ENCODE peak calls at places on chromosomes 16 and 17, in four cellular contexts. One of them, this sample, is unnamed.

GRCh38 chr16:89701425-89702406 is at the start of gene SPATA2L:
- DNase-seq in K562: peak; percentile 96
- DNase-seq in WTC11: peak; percentile 99
- DNase-seq in HepG2: peak; percentile 96
- DNase-seq in this sample: peak; percentile 95

GRCh38 chr16:19284207-19284606 is 1.3 kb upstream of the CLEC19A start:
- DNase-seq in K562: no peak
- DNase-seq in WTC11: no peak
- DNase-seq in HepG2: no peak
- DNase-seq in this sample: peak; percentile 58

GRCh38 chr16:88533381-88533831 is 36.8 kb upstream of the ZC3H18 start:
- DNase-seq in K562: no peak
- DNase-seq in WTC11: peak; percentile 41
- DNase-seq in HepG2: no peak
- DNase-seq in this sample: no peak

GRCh38 chr16:54928016-54928356 is 2.7 kb upstream of the IRX5 start:
- DNase-seq in K562: no peak
- DNase-seq in WTC11: no peak
- DNase-seq in HepG2: no peak
- DNase-seq in this sample: no peak

GRCh38 chr17:80908776-80909175 is 82.9 kb upstream of the CHMP6 start:
- DNase-seq in K562: no peak
- DNase-seq in WTC11: no peak
- DNase-seq in HepG2: no peak
- DNase-seq in this sample: no peak

GRCh38 chr16:12187939-12188673 is 211.6 kb downstream of the SNX29 start:
- DNase-seq in K562: no peak
- DNase-seq in WTC11: no peak
- DNase-seq in HepG2: peak; percentile 59
- DNase-seq in this sample: peak; percentile 13

GRCh38 chr16:26019885-26020284 is 328.1 kb downstream of the HS3ST4 start:
- DNase-seq in K562: no peak
- DNase-seq in WTC11: no peak
- DNase-seq in HepG2: no peak
- DNase-seq in this sample: no peak

GRCh38 chr16:89300976-89301360 is 83.5 kb downstream of the ZNF778 start:
- DNase-seq in K562: no peak
- DNase-seq in WTC11: no peak
- DNase-seq in HepG2: no peak
- DNase-seq in this sample: no peak

GRCh38 chr16:2250652-2251280 is 621 bp downstream of the ECI1 start:
- DNase-seq in K562: no peak
- DNase-seq in WTC11: no peak
- DNase-seq in HepG2: no peak
- DNase-seq in this sample: no peak

GRCh38 chr17:68053237-68054030 is 17.9 kb downstream of the KPNA2 start:
- DNase-seq in K562: no peak
- DNase-seq in WTC11: no peak
- DNase-seq in HepG2: no peak
- DNase-seq in this sample: no peak

GRCh38 chr17:77163001-77163400 is 22.2 kb downstream of the SEC14L1 start:
- DNase-seq in K562: no peak
- DNase-seq in WTC11: no peak
- DNase-seq in HepG2: no peak
- DNase-seq in this sample: no peak

GRCh38 chr17:77161953-77162352 is 21.2 kb downstream of the SEC14L1 start:
- DNase-seq in K562: no peak
- DNase-seq in WTC11: no peak
- DNase-seq in HepG2: no peak
- DNase-seq in this sample: no peak

GRCh38 chr17:77164483-77165030 is 23.8 kb downstream of the SEC14L1 start:
- DNase-seq in K562: no peak
- DNase-seq in WTC11: no peak
- DNase-seq in HepG2: peak; percentile 43
- DNase-seq in this sample: no peak

GRCh38 chr17:77165577-77165976 is 24.8 kb downstream of the SEC14L1 start:
- DNase-seq in K562: no peak
- DNase-seq in WTC11: no peak
- DNase-seq in HepG2: no peak
- DNase-seq in this sample: no peak

GRCh38 chr17:77163521-77164280 is 22.9 kb downstream of the SEC14L1 start:
- DNase-seq in K562: no peak
- DNase-seq in WTC11: no peak
- DNase-seq in HepG2: no peak
- DNase-seq in this sample: no peak
- TF ChIP-seq NR3C1 in K562: no peak
- TF ChIP-seq NR3C1 in WTC11: no peak
- TF ChIP-seq NR3C1 in HepG2: no peak
- TF ChIP-seq NR3C1 in this sample: no peak

DNA sequence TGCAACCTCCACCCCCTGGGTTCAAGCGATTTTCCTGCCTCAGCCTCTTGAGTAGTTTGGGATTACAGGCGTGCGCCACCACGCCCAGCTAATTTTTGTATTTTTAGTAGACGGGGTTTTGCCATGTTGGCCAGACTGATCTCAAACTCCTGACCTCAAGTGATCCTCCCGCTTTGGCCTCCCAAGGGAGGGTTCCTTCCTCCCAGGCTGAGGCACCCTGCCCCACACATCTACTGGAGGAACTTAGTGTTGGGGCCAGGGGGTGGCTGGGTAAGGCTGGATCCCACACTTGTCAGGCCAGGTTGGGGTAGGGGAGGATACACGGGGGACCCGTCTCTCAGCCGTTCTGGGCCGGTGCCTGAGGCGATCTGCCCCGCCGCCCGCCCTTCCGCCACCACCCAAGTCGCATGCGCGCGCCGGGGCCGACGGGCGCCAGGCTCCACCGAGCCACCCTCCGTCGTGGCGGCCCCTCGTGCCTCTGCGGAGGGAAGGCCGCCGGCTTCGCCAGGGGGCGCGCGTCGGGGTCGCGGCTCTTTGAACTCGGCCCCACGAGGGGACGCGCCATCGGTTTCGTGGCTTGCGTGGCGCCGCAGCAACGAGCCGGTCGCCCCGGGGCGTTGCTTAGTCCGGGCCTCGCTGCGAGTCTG is 15.9 kb downstream of the GRB7 start:
- DNase-seq in K562: peak; percentile 84
- DNase-seq in WTC11: peak; percentile 51
- DNase-seq in HepG2: no peak
- DNase-seq in this sample: no peak
- TF ChIP-seq NR3C1 in K562: no peak
- TF ChIP-seq NR3C1 in WTC11: no peak
- TF ChIP-seq NR3C1 in HepG2: no peak
- TF ChIP-seq NR3C1 in this sample: no peak

GRCh38 chr17:83082899-83083367 is 3.5 kb downstream of the METRNL start:
- DNase-seq in K562: no peak
- DNase-seq in WTC11: no peak
- DNase-seq in HepG2: no peak
- DNase-seq in this sample: no peak

GRCh38 chr17:83084621-83085056 is 5.2 kb downstream of the METRNL start:
- DNase-seq in K562: no peak
- DNase-seq in WTC11: no peak
- DNase-seq in HepG2: no peak
- DNase-seq in this sample: no peak

GRCh38 chr17:83084214-83084613 is 4.8 kb downstream of the METRNL start:
- DNase-seq in K562: no peak
- DNase-seq in WTC11: no peak
- DNase-seq in HepG2: no peak
- DNase-seq in this sample: no peak

GRCh38 chr17:83082435-83082834 is 3.0 kb downstream of the METRNL start:
- DNase-seq in K562: no peak
- DNase-seq in WTC11: no peak
- DNase-seq in HepG2: no peak
- DNase-seq in this sample: no peak

GRCh38 chr17:83083368-83084201 is 4.2 kb downstream of the METRNL start:
- DNase-seq in K562: no peak
- DNase-seq in WTC11: no peak
- DNase-seq in HepG2: no peak
- DNase-seq in this sample: peak; percentile 38
- TF ChIP-seq NR3C1 in K562: no peak
- TF ChIP-seq NR3C1 in WTC11: no peak
- TF ChIP-seq NR3C1 in HepG2: no peak
- TF ChIP-seq NR3C1 in this sample: no peak

GRCh38 chr16:78170360-78170928 is 71.0 kb downstream of the WWOX start:
- DNase-seq in K562: no peak
- DNase-seq in WTC11: no peak
- DNase-seq in HepG2: no peak
- DNase-seq in this sample: no peak
- TF ChIP-seq NR3C1 in K562: no peak
- TF ChIP-seq NR3C1 in WTC11: no peak
- TF ChIP-seq NR3C1 in HepG2: no peak
- TF ChIP-seq NR3C1 in this sample: no peak

GRCh38 chr17:65035704-65036103 is 20.8 kb downstream of the GNA13 start:
- DNase-seq in K562: no peak
- DNase-seq in WTC11: no peak
- DNase-seq in HepG2: no peak
- DNase-seq in this sample: no peak

GRCh38 chr17:65037157-65037556 is 19.4 kb downstream of the GNA13 start:
- DNase-seq in K562: no peak
- DNase-seq in WTC11: no peak
- DNase-seq in HepG2: no peak
- DNase-seq in this sample: no peak

GRCh38 chr17:65042911-65043310 is 13.6 kb downstream of the GNA13 start:
- DNase-seq in K562: no peak
- DNase-seq in WTC11: no peak
- DNase-seq in HepG2: no peak
- DNase-seq in this sample: no peak

GRCh38 chr17:65041518-65041917 is 15.0 kb downstream of the GNA13 start:
- DNase-seq in K562: no peak
- DNase-seq in WTC11: no peak
- DNase-seq in HepG2: no peak
- DNase-seq in this sample: no peak

GRCh38 chr17:65039349-65039988 is 17.1 kb downstream of the GNA13 start:
- DNase-seq in K562: no peak
- DNase-seq in WTC11: no peak
- DNase-seq in HepG2: no peak
- DNase-seq in this sample: no peak
- TF ChIP-seq NR3C1 in K562: no peak
- TF ChIP-seq NR3C1 in WTC11: no peak
- TF ChIP-seq NR3C1 in HepG2: no peak
- TF ChIP-seq NR3C1 in this sample: no peak

DNA sequence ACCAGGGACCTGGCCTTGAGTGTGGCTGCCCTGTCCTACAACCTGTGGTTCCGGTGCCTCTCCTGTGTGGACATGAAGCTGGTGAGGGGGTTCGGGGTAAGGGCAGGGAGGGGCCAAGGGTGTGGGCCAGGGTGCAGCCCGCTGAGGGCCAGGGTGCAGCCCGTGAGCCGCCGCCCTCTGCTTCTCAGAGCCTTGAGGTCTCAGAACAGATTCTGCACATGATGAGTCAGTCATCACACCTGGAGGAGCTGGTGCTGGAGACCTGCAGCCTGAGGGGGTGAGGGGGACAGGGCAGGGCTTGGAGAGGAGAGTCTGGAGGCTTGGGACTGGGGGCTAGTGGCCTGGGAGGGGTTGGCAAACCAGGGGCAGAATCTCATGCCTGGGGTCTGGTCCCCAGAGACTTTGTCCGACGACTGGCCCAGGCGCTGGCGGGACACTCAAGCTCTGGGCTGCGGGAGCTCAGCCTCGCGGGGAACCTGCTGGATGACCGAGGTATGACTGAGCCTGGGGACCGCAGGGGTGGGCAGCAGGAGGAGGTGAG is 2.2 kb downstream of the CARMIL2 start:
- DNase-seq in K562: no peak
- DNase-seq in WTC11: no peak
- DNase-seq in HepG2: no peak
- DNase-seq in this sample: no peak
- TF ChIP-seq NR3C1 in K562: no peak
- TF ChIP-seq NR3C1 in WTC11: no peak
- TF ChIP-seq NR3C1 in HepG2: no peak
- TF ChIP-seq NR3C1 in this sample: no peak

GRCh38 chr17:72122668-72123495 is 2.1 kb downstream of the SOX9 start:
- DNase-seq in K562: no peak
- DNase-seq in WTC11: peak; percentile 47
- DNase-seq in HepG2: peak; percentile 86
- DNase-seq in this sample: no peak
- TF ChIP-seq NR3C1 in K562: no peak
- TF ChIP-seq NR3C1 in WTC11: no peak
- TF ChIP-seq NR3C1 in HepG2: no peak
- TF ChIP-seq NR3C1 in this sample: no peak

GRCh38 chr16:14364386-14365199 is 265.5 kb downstream of the PARN start:
- DNase-seq in K562: peak; percentile 33
- DNase-seq in WTC11: peak; percentile 30
- DNase-seq in HepG2: peak; percentile 99
- DNase-seq in this sample: peak; percentile 92
- TF ChIP-seq NR3C1 in K562: no peak
- TF ChIP-seq NR3C1 in WTC11: no peak
- TF ChIP-seq NR3C1 in HepG2: no peak
- TF ChIP-seq NR3C1 in this sample: no peak

DNA sequence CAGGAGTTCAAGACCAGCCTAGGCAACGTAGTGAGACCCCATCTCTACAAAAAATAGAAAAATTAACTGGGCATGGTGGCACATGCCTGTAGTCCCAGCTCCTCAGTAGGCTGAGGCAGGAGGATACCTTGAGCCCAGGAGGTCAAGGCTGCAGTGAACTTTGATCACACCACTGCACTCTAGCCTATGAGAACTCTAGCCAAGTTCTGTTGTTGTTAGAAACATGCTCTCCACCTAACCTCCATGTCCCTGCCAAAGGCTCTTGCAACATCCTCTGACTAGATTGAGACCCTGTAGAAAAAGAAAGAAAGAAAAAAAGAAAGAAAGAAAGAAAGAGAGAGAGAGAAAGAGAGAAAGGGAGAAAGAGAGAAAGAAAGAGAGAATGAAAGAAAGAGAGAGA is 376.6 kb upstream of the CDH5 start:
- DNase-seq in K562: no peak
- DNase-seq in WTC11: no peak
- DNase-seq in HepG2: no peak
- DNase-seq in this sample: no peak
- TF ChIP-seq NR3C1 in K562: no peak
- TF ChIP-seq NR3C1 in WTC11: no peak
- TF ChIP-seq NR3C1 in HepG2: no peak
- TF ChIP-seq NR3C1 in this sample: no peak

This sample was measured in A549.